ENCODE peak calls at places on chromosomes 6 and 20, in five cellular contexts. E is left lung, J is GM13976, V is GM20000, Z is cardiac muscle cell. Q is an unnamed sample.

GRCh38 chr6:44049163-44049988 is 77.9 kb downstream of the MRPL14 start:
- DNase-seq in V (peak; percentile 55), E (peak; percentile 27), Z (peak; percentile 76), J (peak; percentile 63), Q (no peak)

GRCh38 chr6:104728444-104728843 is 131.3 kb downstream of the HACE1 start:
- DNase-seq in V (no peak), E (no peak), Z (peak; percentile 34), J (no peak), Q (no peak)

GRCh38 chr6:52532457-52532856 is 44.4 kb downstream of the TRAM2 start:
- DNase-seq in V (no peak), J (no peak), Z (no peak), E (no peak), Q (no peak)

GRCh38 chr20:20051767-20052073 is 546 bp downstream of the CRNKL1 start:
- DNase-seq in J (no peak), V (no peak), E (no peak), Z (no peak), Q (no peak)

GRCh38 chr6:22113046-22113766 is 183.6 kb downstream of the PRL start:
- DNase-seq in Z (peak; percentile 98), E (peak; percentile 35), J (no peak), V (no peak), Q (peak; percentile 45)

GRCh38 chr6:27575594-27576361 is 102.9 kb upstream of the ZNF184 start:
- DNase-seq in V (no peak), Z (no peak), E (no peak), J (no peak), Q (no peak)

GRCh38 chr6:109958626-109959025 is 19.5 kb upstream of the GPR6 start:
- DNase-seq in J (no peak), V (no peak), Z (no peak), E (no peak), Q (no peak)

GRCh38 chr20:4571759-4572531 is 149.8 kb upstream of the PRND start:
- DNase-seq in J (no peak), Z (no peak), V (no peak), E (no peak), Q (no peak)

GRCh38 chr20:1177680-1178079 is 7.1 kb downstream of the TMEM74B start:
- DNase-seq in J (no peak), E (no peak), Z (peak; percentile 19), V (no peak), Q (peak; percentile 10)

GRCh38 chr20:23314714-23315498 is 35.7 kb upstream of the NXT1 start:
- DNase-seq in J (no peak), V (no peak), E (no peak), Z (no peak), Q (no peak)

GRCh38 chr6:17466707-17467106 is 73.3 kb downstream of the CAP2 start:
- DNase-seq in V (no peak), J (no peak), E (no peak), Z (no peak), Q (no peak)

GRCh38 chr6:44481765-44482164 is 94.3 kb downstream of the CDC5L start:
- DNase-seq in Z (no peak), J (no peak), E (no peak), V (no peak), Q (no peak)

GRCh38 chr6:98944598-98945011 is 3.1 kb downstream of the FBXL4 start:
- DNase-seq in Z (peak; percentile 35), V (no peak), J (no peak), E (no peak), Q (no peak)

GRCh38 chr6:106922626-106923025 is 51.9 kb downstream of the CD24 start:
- DNase-seq in V (no peak), E (no peak), J (no peak), Z (no peak), Q (no peak)

GRCh38 chr20:48760403-48760889 is 67.4 kb downstream of the PREX1 start:
- DNase-seq in Z (peak; percentile 47), E (no peak), J (peak; percentile 67), V (peak; percentile 66), Q (peak; percentile 27)

GRCh38 chr20:1600736-1601135 is 19.1 kb downstream of the SIRPB1 start:
- DNase-seq in V (no peak), E (no peak), J (no peak), Z (no peak), Q (no peak)

GRCh38 chr20:1815502-1816085 is 79.6 kb upstream of the SIRPA start:
- DNase-seq in J (no peak), E (no peak), V (no peak), Z (no peak), Q (no peak)

GRCh38 chr6:42366011-42366705 is 85.6 kb downstream of the TRERF1 start:
- DNase-seq in Z (no peak), J (no peak), V (no peak), E (no peak), Q (no peak)

GRCh38 chr6:501891-502601 is 110.5 kb downstream of the IRF4 start:
- DNase-seq in E (no peak), V (peak; percentile 51), Z (no peak), J (peak; percentile 71), Q (peak; percentile 4)

GRCh38 chr6:144659735-144660246 is 374.7 kb downstream of the UTRN start:
- DNase-seq in J (no peak), V (no peak), Z (no peak), E (no peak), Q (no peak)

GRCh38 chr20:60314727-60315126 is 356.5 kb downstream of the CDH26 start:
- DNase-seq in E (no peak), J (no peak), V (no peak), Z (no peak), Q (no peak)

GRCh38 chr6:144334150-144334708 is 49.1 kb downstream of the UTRN start:
- DNase-seq in Z (no peak), J (peak; percentile 45), E (peak; percentile 53), V (peak; percentile 45), Q (no peak)

GRCh38 chr6:163355471-163355991 is 59.0 kb upstream of the QKI start:
- DNase-seq in J (no peak), Z (peak; percentile 83), E (peak; percentile 74), V (no peak), Q (peak; percentile 11)

GRCh38 chr20:59643616-59644061 is 39.3 kb downstream of the PHACTR3 start:
- DNase-seq in V (no peak), Z (no peak), E (no peak), J (no peak), Q (no peak)

GRCh38 chr6:23537828-23538227 is 588.2 kb upstream of the NRSN1 start:
- DNase-seq in E (no peak), V (no peak), Z (no peak), J (no peak), Q (no peak)

GRCh38 chr6:74756903-74757302 is 448.9 kb downstream of the COL12A1 start:
- DNase-seq in V (no peak), J (no peak), Z (no peak), E (no peak), Q (no peak)

GRCh38 chr20:49669601-49670189 is 44.0 kb downstream of the B4GALT5 start:
- DNase-seq in Z (no peak), J (peak; percentile 39), E (no peak), V (peak; percentile 15), Q (no peak)

GRCh38 chr6:13908955-13909381 is 15.8 kb upstream of the RNF182 start:
- DNase-seq in J (peak; percentile 73), Z (peak; percentile 77), E (no peak), V (peak; percentile 76), Q (peak; percentile 36)

GRCh38 chr20:3195607-3196230 is 8.8 kb downstream of the DDRGK1 start:
- DNase-seq in J (no peak), E (no peak), V (no peak), Z (no peak), Q (no peak)

GRCh38 chr6:108736832-108737231 is 111.4 kb upstream of the ARMC2 start:
- DNase-seq in E (peak; percentile 59), Z (peak; percentile 83), J (no peak), V (no peak), Q (peak; percentile 73)

DNA sequence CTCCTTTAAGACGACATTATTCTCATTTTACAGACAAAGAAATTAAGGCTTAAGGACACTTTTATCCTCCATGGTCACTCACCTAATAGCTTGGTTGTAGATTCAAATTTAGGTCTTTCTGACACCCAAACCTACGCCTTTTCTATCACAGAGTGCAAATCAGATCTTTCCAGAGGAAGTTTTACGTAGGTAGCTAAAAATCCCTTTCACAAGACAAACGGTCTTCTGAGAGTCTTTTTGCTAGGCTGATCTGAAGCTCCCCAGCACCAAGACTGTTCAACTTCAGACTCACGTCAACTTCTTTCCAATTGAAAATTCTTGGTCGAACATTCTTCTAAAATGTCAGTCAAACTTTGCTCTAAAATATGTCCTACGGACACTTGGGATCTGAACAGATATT is 46.5 kb downstream of the BLOC1S5 start:
- DNase-seq in J (no peak), E (no peak), Z (no peak), V (no peak), Q (no peak)
- TF ChIP-seq CTCF in J (no peak), E (no peak), Z (no peak), V (no peak), Q (no peak)

DNA sequence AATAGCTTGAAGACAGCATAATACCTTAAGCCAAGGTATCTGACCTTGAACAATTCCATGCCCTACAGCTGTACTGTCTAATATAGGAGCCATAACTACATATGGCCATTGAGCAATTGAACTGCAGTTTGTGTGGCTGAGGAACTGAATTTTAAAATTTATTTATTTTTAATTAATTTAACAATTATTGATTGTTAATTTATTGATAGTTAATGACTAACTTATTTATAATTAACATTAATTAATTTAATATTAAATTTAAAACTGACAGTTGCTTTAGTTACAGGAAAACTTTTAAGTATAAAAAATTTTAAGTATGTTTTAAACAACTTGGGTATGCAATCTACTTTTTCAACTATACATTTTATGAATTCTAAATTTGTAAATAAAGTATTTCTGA is 12.3 kb upstream of the MYB start:
- DNase-seq in V (no peak), Z (no peak), J (no peak), E (no peak), Q (no peak)
- TF ChIP-seq CTCF in V (no peak), Z (no peak), J (no peak), E (no peak), Q (no peak)

GRCh38 chr6:11407403-11407802 is 130.1 kb upstream of the TMEM170B start:
- DNase-seq in J (no peak), Z (no peak), E (no peak), V (no peak), Q (no peak)
- TF ChIP-seq CTCF in J (no peak), Z (no peak), E (no peak), V (no peak), Q (no peak)

GRCh38 chr6:167825759-167826229 is 917 bp upstream of the AFDN start:
- DNase-seq in Z (peak; percentile 70), V (peak; percentile 49), J (no peak), E (peak; percentile 61), Q (peak; percentile 68)

GRCh38 chr6:167825059-167825758 is 1.5 kb upstream of the AFDN start:
- DNase-seq in V (no peak), J (no peak), Z (peak; percentile 68), E (no peak), Q (no peak)

GRCh38 chr6:167827062-167827587 is 414 bp downstream of the AFDN start:
- DNase-seq in Z (peak; percentile 50), V (peak; percentile 84), J (peak; percentile 80), E (no peak), Q (peak; percentile 57)

GRCh38 chr6:167827588-167828324 is 1.0 kb downstream of the AFDN start:
- DNase-seq in J (peak; percentile 57), E (no peak), V (peak; percentile 72), Z (peak; percentile 57), Q (peak; percentile 52)

GRCh38 chr6:167826230-167827061 is at the start of gene AFDN:
- DNase-seq in J (peak; percentile 91), V (peak; percentile 95), Z (peak; percentile 66), E (peak; percentile 70), Q (peak; percentile 80)
- TF ChIP-seq CTCF in J (peak; percentile 28), V (peak; percentile 25), Z (peak; percentile 37), E (peak; percentile 20), Q (peak; percentile 38)

GRCh38 chr6:162198925-162199324 is 528.6 kb downstream of the PRKN start:
- DNase-seq in Z (no peak), J (no peak), V (no peak), E (no peak), Q (peak; percentile 5)
- TF ChIP-seq CTCF in Z (no peak), J (no peak), V (no peak), E (no peak), Q (no peak)

Q was measured in Calu3.